ENCODE peak calls at places on chromosomes 5 and 9, in five cellular contexts. B is activated gamma-delta T cell; T is body of pancreas; E is uterus; O is stimulated activated CD4-positive, alpha-beta T cell treated with anti-CD3 and anti-CD28 coated beads, Interleukin-2, amount 100 ng/mL, for 24 hours. H is an unnamed sample.

GRCh38 chr9:77429928-77430327 is 218.2 kb downstream of the GNA14 start:
- DNase-seq in B (no peak), T (no peak), E (no peak), O (no peak), H (no peak)

GRCh38 chr5:108696951-108697715 is 50.6 kb upstream of the FER start:
- DNase-seq in B (no peak), T (no peak), E (no peak), O (no peak), H (no peak)

GRCh38 chr5:84381501-84382362 is 2.9 kb downstream of the EDIL3 start:
- DNase-seq in B (no peak), T (no peak), E (peak), O (no peak), H (peak)

GRCh38 chr5:73856972-73857371 is 231.0 kb downstream of the ARHGEF28 start:
- DNase-seq in B (no peak), T (no peak), E (no peak), O (no peak), H (no peak)

GRCh38 chr5:151758141-151758429 is 346 bp downstream of the ATOX1 start:
- DNase-seq in B (no peak), T (peak), E (no peak), O (no peak), H (no peak)

GRCh38 chr5:34519489-34520220 is 136.5 kb upstream of the RAI14 start:
- DNase-seq in B (no peak), T (no peak), E (no peak), O (no peak), H (no peak)

GRCh38 chr9:110101531-110102161 is 106.3 kb downstream of the C9orf152 start:
- DNase-seq in B (no peak), T (no peak), E (no peak), O (no peak), H (no peak)

GRCh38 chr5:156427315-156427714 is 100.4 kb downstream of the SGCD start:
- DNase-seq in B (no peak), T (no peak), E (no peak), O (no peak), H (no peak)

GRCh38 chr9:110255064-110255416 is 1.3 kb downstream of the TXN start:
- DNase-seq in B (no peak), T (no peak), E (no peak), O (no peak), H (peak)

GRCh38 chr5:172691886-172692285 is 50.8 kb downstream of the NEURL1B start:
- DNase-seq in B (no peak), T (no peak), E (no peak), O (no peak), H (no peak)

GRCh38 chr5:106749826-106750225 is 920.9 kb downstream of the EFNA5 start:
- DNase-seq in B (no peak), T (no peak), E (no peak), O (no peak), H (no peak)

GRCh38 chr9:121634800-121635261 is 16.6 kb upstream of the DAB2IP start:
- DNase-seq in B (no peak), T (no peak), E (no peak), O (no peak), H (no peak)

GRCh38 chr5:115778417-115778816 is 38.0 kb downstream of the CDO1 start:
- DNase-seq in B (no peak), T (no peak), E (no peak), O (no peak), H (no peak)

GRCh38 chr5:134554319-134555222 is 29.1 kb downstream of the JADE2 start:
- DNase-seq in B (no peak), T (peak), E (peak), O (peak), H (no peak)

GRCh38 chr5:149895416-149896345 is 48.9 kb downstream of the PDE6A start:
- DNase-seq in B (no peak), T (no peak), E (no peak), O (no peak), H (no peak)

GRCh38 chr5:172179032-172179989 is 8.7 kb downstream of the STK10 start:
- DNase-seq in B (peak), T (peak), E (no peak), O (peak), H (no peak)

GRCh38 chr9:4143951-4144717 is 155.7 kb downstream of the GLIS3 start:
- DNase-seq in B (no peak), T (no peak), E (no peak), O (no peak), H (no peak)